ENCODE peak calls at places on chromosome 20, in seven cellular contexts. One of them, this sample, is unnamed.

GRCh38 chr20:23683807-23684206 is 5.0 kb downstream of the CST4 start:
- DNase-seq in ovary: no peak
- DNase-seq in nephron progenitor cell: no peak
- DNase-seq in H9: no peak
- DNase-seq in uterus: no peak
- DNase-seq in fibroblast of mammary gland: no peak
- DNase-seq in coronary artery: no peak
- DNase-seq in this sample: no peak

GRCh38 chr20:11691766-11692165 is 225.9 kb upstream of the BTBD3 start:
- DNase-seq in H9: no peak
- DNase-seq in coronary artery: no peak
- DNase-seq in ovary: no peak
- DNase-seq in uterus: no peak
- DNase-seq in fibroblast of mammary gland: no peak
- DNase-seq in nephron progenitor cell: no peak
- DNase-seq in this sample: no peak

GRCh38 chr20:50957276-50957675 is 1.1 kb downstream of the DPM1 start:
- DNase-seq in ovary: no peak
- DNase-seq in coronary artery: no peak
- DNase-seq in uterus: no peak
- DNase-seq in fibroblast of mammary gland: peak
- DNase-seq in nephron progenitor cell: no peak
- DNase-seq in H9: no peak
- DNase-seq in this sample: no peak

GRCh38 chr20:25249198-25249931 is 1.5 kb downstream of the PYGB start:
- DNase-seq in ovary: no peak
- DNase-seq in fibroblast of mammary gland: peak
- DNase-seq in H9: peak
- DNase-seq in coronary artery: no peak
- DNase-seq in uterus: no peak
- DNase-seq in nephron progenitor cell: no peak
- DNase-seq in this sample: no peak

GRCh38 chr20:58086763-58087566 is 141.5 kb downstream of the ANKRD60 start:
- DNase-seq in ovary: no peak
- DNase-seq in H9: peak
- DNase-seq in nephron progenitor cell: peak
- DNase-seq in fibroblast of mammary gland: peak
- DNase-seq in coronary artery: peak
- DNase-seq in uterus: no peak
- DNase-seq in this sample: no peak

GRCh38 chr20:47489448-47489872 is 12.2 kb upstream of the NCOA3 start:
- DNase-seq in nephron progenitor cell: no peak
- DNase-seq in coronary artery: no peak
- DNase-seq in uterus: no peak
- DNase-seq in ovary: no peak
- DNase-seq in H9: no peak
- DNase-seq in fibroblast of mammary gland: no peak
- DNase-seq in this sample: no peak

GRCh38 chr20:14342910-14343309 is 5.5 kb upstream of the FLRT3 start:
- DNase-seq in uterus: no peak
- DNase-seq in ovary: no peak
- DNase-seq in coronary artery: no peak
- DNase-seq in H9: no peak
- DNase-seq in fibroblast of mammary gland: no peak
- DNase-seq in nephron progenitor cell: no peak
- DNase-seq in this sample: no peak

GRCh38 chr20:33423141-33423834 is 20.3 kb downstream of the SNTA1 start:
- DNase-seq in uterus: peak
- DNase-seq in nephron progenitor cell: no peak
- DNase-seq in fibroblast of mammary gland: peak
- DNase-seq in coronary artery: peak
- DNase-seq in ovary: peak
- DNase-seq in H9: no peak
- DNase-seq in this sample: no peak

DNA sequence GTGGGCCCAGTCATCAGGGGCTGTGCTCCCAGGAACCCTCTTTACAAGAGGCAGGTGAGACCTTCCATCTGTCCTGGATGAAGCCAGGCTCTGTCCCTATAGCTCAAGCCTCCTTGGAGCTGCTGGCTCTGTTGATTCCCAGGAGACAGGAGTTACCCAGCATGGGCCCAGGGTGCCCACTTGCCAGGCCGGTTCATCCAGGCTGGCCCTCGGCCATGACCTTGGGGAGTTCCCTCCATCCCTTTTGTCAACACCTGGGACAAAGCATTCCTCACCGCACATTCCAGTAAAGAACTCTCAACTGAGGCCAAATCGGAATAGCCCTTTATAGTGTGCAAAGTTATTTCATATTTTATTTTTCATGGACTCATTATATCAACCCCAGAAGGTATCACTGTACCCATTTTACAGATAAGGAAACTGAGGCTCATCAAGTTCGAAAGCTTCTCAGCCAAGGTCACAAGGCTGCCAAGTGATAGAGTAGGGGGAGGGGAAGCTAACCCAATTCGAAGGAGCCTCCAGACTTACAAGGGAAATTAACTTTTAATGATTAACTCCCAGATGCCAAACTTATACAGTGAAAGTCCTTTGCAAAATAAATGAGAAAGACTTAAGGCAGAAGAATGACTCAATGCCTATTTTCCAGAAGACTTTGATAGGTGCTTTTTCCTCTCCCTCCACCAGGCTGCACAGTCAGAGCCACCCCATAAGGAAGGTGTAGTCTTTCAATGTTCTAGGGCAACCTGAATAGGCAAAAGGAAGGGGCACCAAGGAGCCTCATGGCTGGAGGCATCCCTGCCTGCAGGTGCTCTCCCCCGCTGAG is 18.5 kb downstream of the SDC4 start:
- DNase-seq in uterus: no peak
- DNase-seq in nephron progenitor cell: no peak
- DNase-seq in ovary: no peak
- DNase-seq in coronary artery: no peak
- DNase-seq in H9: no peak
- DNase-seq in fibroblast of mammary gland: no peak
- DNase-seq in this sample: peak
- TF ChIP-seq CTCF in uterus: no peak
- TF ChIP-seq CTCF in nephron progenitor cell: no peak
- TF ChIP-seq CTCF in ovary: no peak
- TF ChIP-seq CTCF in coronary artery: no peak
- TF ChIP-seq CTCF in H9: peak
- TF ChIP-seq CTCF in fibroblast of mammary gland: no peak
- TF ChIP-seq CTCF in this sample: no peak

GRCh38 chr20:56249244-56249955 is 868 bp downstream of the MC3R start:
- DNase-seq in ovary: no peak
- DNase-seq in nephron progenitor cell: peak
- DNase-seq in coronary artery: no peak
- DNase-seq in H9: peak
- DNase-seq in uterus: no peak
- DNase-seq in fibroblast of mammary gland: peak
- DNase-seq in this sample: no peak
- TF ChIP-seq CTCF in ovary: no peak
- TF ChIP-seq CTCF in nephron progenitor cell: no peak
- TF ChIP-seq CTCF in coronary artery: no peak
- TF ChIP-seq CTCF in H9: peak
- TF ChIP-seq CTCF in uterus: no peak
- TF ChIP-seq CTCF in fibroblast of mammary gland: peak
- TF ChIP-seq CTCF in this sample: peak

GRCh38 chr20:21704408-21705385 is 767 bp upstream of the PAX1 start:
- DNase-seq in uterus: no peak
- DNase-seq in ovary: no peak
- DNase-seq in nephron progenitor cell: no peak
- DNase-seq in fibroblast of mammary gland: no peak
- DNase-seq in coronary artery: no peak
- DNase-seq in H9: peak
- DNase-seq in this sample: no peak

GRCh38 chr20:21703740-21704407 is 1.6 kb upstream of the PAX1 start:
- DNase-seq in H9: no peak
- DNase-seq in uterus: no peak
- DNase-seq in nephron progenitor cell: no peak
- DNase-seq in ovary: no peak
- DNase-seq in coronary artery: no peak
- DNase-seq in fibroblast of mammary gland: no peak
- DNase-seq in this sample: no peak

GRCh38 chr20:21702001-21702400 is 3.5 kb upstream of the PAX1 start:
- DNase-seq in fibroblast of mammary gland: no peak
- DNase-seq in H9: no peak
- DNase-seq in ovary: no peak
- DNase-seq in uterus: no peak
- DNase-seq in nephron progenitor cell: no peak
- DNase-seq in coronary artery: no peak
- DNase-seq in this sample: no peak

GRCh38 chr20:21701171-21701876 is 4.1 kb upstream of the PAX1 start:
- DNase-seq in coronary artery: no peak
- DNase-seq in uterus: no peak
- DNase-seq in H9: peak
- DNase-seq in ovary: no peak
- DNase-seq in fibroblast of mammary gland: no peak
- DNase-seq in nephron progenitor cell: peak
- DNase-seq in this sample: no peak

DNA sequence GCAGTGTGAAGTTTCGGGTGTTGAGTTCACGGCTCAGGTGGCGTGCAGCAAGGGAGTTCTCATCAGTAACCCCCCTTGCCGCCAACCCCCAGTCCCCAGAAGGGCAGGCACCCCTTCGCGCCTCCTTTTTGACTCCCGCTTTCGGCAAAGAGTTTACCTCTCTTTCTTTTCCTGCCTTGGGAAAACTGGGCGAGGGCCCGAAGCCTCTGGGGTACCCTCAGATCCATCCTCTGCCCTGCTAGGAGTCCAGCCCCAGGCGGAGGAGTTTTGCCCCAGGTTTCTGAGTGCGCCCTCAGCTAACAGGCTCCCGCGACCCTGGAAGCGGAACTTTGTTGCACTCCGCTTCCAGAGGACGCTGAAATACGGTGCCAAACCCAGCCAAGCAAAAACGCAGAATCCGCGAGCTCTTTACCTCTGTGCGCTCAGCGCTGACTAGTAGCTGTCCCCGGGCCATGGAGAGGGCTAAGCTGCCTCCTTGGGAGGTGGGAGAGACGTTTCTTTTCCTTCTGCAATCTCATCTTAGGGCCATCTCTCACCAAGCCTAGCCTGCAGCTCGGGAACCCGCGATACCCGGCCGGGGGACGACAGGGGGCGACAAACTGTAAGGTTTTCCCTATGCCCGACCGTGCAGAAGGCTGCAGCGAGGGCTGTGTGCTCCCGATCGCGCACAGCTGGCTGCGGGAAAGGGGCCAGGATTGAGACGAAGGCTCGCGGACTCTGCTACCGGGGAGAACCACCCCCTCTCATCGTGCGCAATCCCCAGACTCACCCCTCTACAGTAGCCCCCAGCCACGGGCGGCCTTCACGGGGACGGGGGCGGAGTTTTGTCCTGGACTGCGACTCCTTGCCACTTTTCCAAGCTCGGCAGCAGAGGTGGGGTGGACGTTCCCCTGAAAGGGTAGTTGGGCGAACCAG is 2.7 kb upstream of the PAX1 start:
- DNase-seq in fibroblast of mammary gland: peak
- DNase-seq in uterus: peak
- DNase-seq in ovary: peak
- DNase-seq in nephron progenitor cell: peak
- DNase-seq in H9: peak
- DNase-seq in coronary artery: no peak
- DNase-seq in this sample: no peak
- TF ChIP-seq CTCF in fibroblast of mammary gland: peak
- TF ChIP-seq CTCF in uterus: peak
- TF ChIP-seq CTCF in ovary: no peak
- TF ChIP-seq CTCF in nephron progenitor cell: peak
- TF ChIP-seq CTCF in H9: peak
- TF ChIP-seq CTCF in coronary artery: no peak
- TF ChIP-seq CTCF in this sample: peak

GRCh38 chr20:17611540-17612286 is 41.8 kb downstream of the DSTN start:
- DNase-seq in uterus: no peak
- DNase-seq in fibroblast of mammary gland: peak
- DNase-seq in nephron progenitor cell: no peak
- DNase-seq in coronary artery: peak
- DNase-seq in H9: peak
- DNase-seq in ovary: peak
- DNase-seq in this sample: peak
- TF ChIP-seq CTCF in uterus: no peak
- TF ChIP-seq CTCF in fibroblast of mammary gland: peak
- TF ChIP-seq CTCF in nephron progenitor cell: peak
- TF ChIP-seq CTCF in coronary artery: no peak
- TF ChIP-seq CTCF in H9: peak
- TF ChIP-seq CTCF in ovary: no peak
- TF ChIP-seq CTCF in this sample: peak

GRCh38 chr20:53872081-53872541 is 198.3 kb downstream of the BCAS1 start:
- DNase-seq in fibroblast of mammary gland: no peak
- DNase-seq in H9: no peak
- DNase-seq in ovary: no peak
- DNase-seq in coronary artery: no peak
- DNase-seq in nephron progenitor cell: no peak
- DNase-seq in uterus: no peak
- DNase-seq in this sample: no peak

GRCh38 chr20:53873249-53873642 is 197.1 kb downstream of the BCAS1 start:
- DNase-seq in nephron progenitor cell: no peak
- DNase-seq in coronary artery: no peak
- DNase-seq in uterus: no peak
- DNase-seq in fibroblast of mammary gland: no peak
- DNase-seq in H9: no peak
- DNase-seq in ovary: no peak
- DNase-seq in this sample: no peak

GRCh38 chr20:53871541-53871940 is 198.9 kb downstream of the BCAS1 start:
- DNase-seq in uterus: no peak
- DNase-seq in ovary: no peak
- DNase-seq in nephron progenitor cell: no peak
- DNase-seq in H9: no peak
- DNase-seq in coronary artery: no peak
- DNase-seq in fibroblast of mammary gland: no peak
- DNase-seq in this sample: no peak

GRCh38 chr20:53874104-53874503 is 196.3 kb downstream of the BCAS1 start:
- DNase-seq in uterus: no peak
- DNase-seq in ovary: no peak
- DNase-seq in fibroblast of mammary gland: no peak
- DNase-seq in coronary artery: no peak
- DNase-seq in nephron progenitor cell: no peak
- DNase-seq in H9: no peak
- DNase-seq in this sample: no peak

GRCh38 chr20:53872561-53873248 is 197.7 kb downstream of the BCAS1 start:
- DNase-seq in coronary artery: no peak
- DNase-seq in fibroblast of mammary gland: no peak
- DNase-seq in nephron progenitor cell: no peak
- DNase-seq in ovary: no peak
- DNase-seq in H9: no peak
- DNase-seq in uterus: no peak
- DNase-seq in this sample: no peak
- TF ChIP-seq CTCF in coronary artery: no peak
- TF ChIP-seq CTCF in fibroblast of mammary gland: no peak
- TF ChIP-seq CTCF in nephron progenitor cell: no peak
- TF ChIP-seq CTCF in ovary: no peak
- TF ChIP-seq CTCF in H9: no peak
- TF ChIP-seq CTCF in uterus: no peak
- TF ChIP-seq CTCF in this sample: peak

GRCh38 chr20:35421322-35421721 is 9.5 kb upstream of the UQCC1 start:
- DNase-seq in H9: no peak
- DNase-seq in ovary: no peak
- DNase-seq in fibroblast of mammary gland: no peak
- DNase-seq in nephron progenitor cell: no peak
- DNase-seq in uterus: no peak
- DNase-seq in coronary artery: no peak
- DNase-seq in this sample: no peak
- TF ChIP-seq CTCF in H9: no peak
- TF ChIP-seq CTCF in ovary: no peak
- TF ChIP-seq CTCF in fibroblast of mammary gland: no peak
- TF ChIP-seq CTCF in nephron progenitor cell: no peak
- TF ChIP-seq CTCF in uterus: no peak
- TF ChIP-seq CTCF in coronary artery: no peak
- TF ChIP-seq CTCF in this sample: no peak

GRCh38 chr20:63624486-63624885 is 2.4 kb downstream of the GMEB2 start:
- DNase-seq in ovary: no peak
- DNase-seq in nephron progenitor cell: no peak
- DNase-seq in fibroblast of mammary gland: peak
- DNase-seq in H9: no peak
- DNase-seq in uterus: no peak
- DNase-seq in coronary artery: no peak
- DNase-seq in this sample: peak
- TF ChIP-seq CTCF in ovary: no peak
- TF ChIP-seq CTCF in nephron progenitor cell: no peak
- TF ChIP-seq CTCF in fibroblast of mammary gland: no peak
- TF ChIP-seq CTCF in H9: no peak
- TF ChIP-seq CTCF in uterus: no peak
- TF ChIP-seq CTCF in coronary artery: no peak
- TF ChIP-seq CTCF in this sample: peak